ENCODE peak calls at places on chromosomes 1 and 21, in five cellular contexts. L is fibroblast of villous mesenchyme, R is heart right ventricle, J is gastrocnemius medialis, W is B cell. K is an unnamed sample.

GRCh38 chr1:24526940-24527542 is 24.4 kb downstream of the RCAN3 start:
- DNase-seq in L (no peak), R (no peak), J (no peak), W (no peak), K (no peak)

GRCh38 chr1:214422137-214422671 is 129.2 kb downstream of the PTPN14 start:
- DNase-seq in L (peak), R (no peak), J (peak), W (no peak), K (no peak)

GRCh38 chr1:200893411-200893901 is 1.2 kb upstream of the INAVA start:
- DNase-seq in L (no peak), R (no peak), J (no peak), W (no peak), K (no peak)

GRCh38 chr1:160407819-160408801 is 7.7 kb downstream of the VANGL2 start:
- DNase-seq in L (no peak), R (no peak), J (no peak), W (no peak), K (no peak)

GRCh38 chr1:56099766-56100165 is 479.6 kb downstream of the PLPP3 start:
- DNase-seq in L (no peak), R (no peak), J (no peak), W (no peak), K (no peak)

GRCh38 chr1:188782220-188782841 is 1695.3 kb downstream of the BRINP3 start:
- DNase-seq in L (peak), R (no peak), J (no peak), W (no peak), K (peak)

GRCh38 chr21:38277501-38278111 is 20.8 kb downstream of the KCNJ15 start:
- DNase-seq in L (peak), R (no peak), J (no peak), W (no peak), K (no peak)

GRCh38 chr1:244210884-244211558 is 159.9 kb downstream of the ZBTB18 start:
- DNase-seq in L (no peak), R (no peak), J (peak), W (no peak), K (no peak)

GRCh38 chr1:228647523-228648444 is 87.5 kb upstream of the RHOU start:
- DNase-seq in L (peak), R (no peak), J (no peak), W (no peak), K (no peak)

GRCh38 chr1:22711071-22711470 is 432 bp downstream of the EPHB2 start:
- DNase-seq in L (no peak), R (no peak), J (no peak), W (no peak), K (peak)

GRCh38 chr1:56856186-56856585 is 1.6 kb downstream of the C8A start:
- DNase-seq in L (no peak), R (no peak), J (no peak), W (no peak), K (no peak)

GRCh38 chr1:153922076-153922837 is 515 bp downstream of the GATAD2B start:
- DNase-seq in L (no peak), R (peak), J (no peak), W (peak), K (no peak)

GRCh38 chr1:6495540-6496359 is 4.3 kb upstream of the PLEKHG5 start:
- DNase-seq in L (no peak), R (no peak), J (no peak), W (no peak), K (no peak)

GRCh38 chr1:109570414-109570813 is 22.0 kb downstream of the GNAI3 start:
- DNase-seq in L (peak), R (no peak), J (no peak), W (no peak), K (no peak)

GRCh38 chr21:38804617-38805281 is 980 bp upstream of the ETS2 start:
- DNase-seq in L (peak), R (peak), J (peak), W (no peak), K (peak)

GRCh38 chr21:41876928-41877652 is 2.1 kb downstream of the PRDM15 start:
- DNase-seq in L (no peak), R (no peak), J (no peak), W (no peak), K (no peak)
- TF ChIP-seq CTCF in L (no peak), R (no peak), J (no peak), W (no peak), K (peak)

GRCh38 chr1:237045278-237046016 is 3.5 kb downstream of the RYR2 start:
- DNase-seq in L (no peak), R (no peak), J (no peak), W (no peak), K (no peak)
- TF ChIP-seq CTCF in L (no peak), R (no peak), J (no peak), W (no peak), K (no peak)

GRCh38 chr1:112803906-112804762 is 89.0 kb upstream of the PPM1J start:
- DNase-seq in L (peak), R (peak), J (peak), W (peak), K (peak)
- TF ChIP-seq CTCF in L (peak), R (peak), J (peak), W (peak), K (peak)

GRCh38 chr1:11478571-11479374 is at the start of gene DISP3:
- DNase-seq in L (peak), R (peak), J (no peak), W (peak), K (peak)
- TF ChIP-seq CTCF in L (peak), R (peak), J (peak), W (peak), K (peak)

GRCh38 chr1:31802190-31803150 is 13.4 kb downstream of the SPOCD1 start:
- DNase-seq in L (peak), R (no peak), J (no peak), W (no peak), K (no peak)
- TF ChIP-seq CTCF in L (no peak), R (no peak), J (no peak), W (no peak), K (no peak)

GRCh38 chr1:182845379-182845778 is 6.2 kb downstream of the DHX9 start:
- DNase-seq in L (no peak), R (no peak), J (no peak), W (no peak), K (no peak)

GRCh38 chr1:182835811-182836210 is 3.3 kb upstream of the DHX9 start:
- DNase-seq in L (no peak), R (no peak), J (no peak), W (no peak), K (no peak)

GRCh38 chr1:182842265-182842664 is 3.1 kb downstream of the DHX9 start:
- DNase-seq in L (peak), R (no peak), J (no peak), W (no peak), K (no peak)

GRCh38 chr1:182841368-182841988 is 2.3 kb downstream of the DHX9 start:
- DNase-seq in L (peak), R (no peak), J (no peak), W (no peak), K (peak)

DNA sequence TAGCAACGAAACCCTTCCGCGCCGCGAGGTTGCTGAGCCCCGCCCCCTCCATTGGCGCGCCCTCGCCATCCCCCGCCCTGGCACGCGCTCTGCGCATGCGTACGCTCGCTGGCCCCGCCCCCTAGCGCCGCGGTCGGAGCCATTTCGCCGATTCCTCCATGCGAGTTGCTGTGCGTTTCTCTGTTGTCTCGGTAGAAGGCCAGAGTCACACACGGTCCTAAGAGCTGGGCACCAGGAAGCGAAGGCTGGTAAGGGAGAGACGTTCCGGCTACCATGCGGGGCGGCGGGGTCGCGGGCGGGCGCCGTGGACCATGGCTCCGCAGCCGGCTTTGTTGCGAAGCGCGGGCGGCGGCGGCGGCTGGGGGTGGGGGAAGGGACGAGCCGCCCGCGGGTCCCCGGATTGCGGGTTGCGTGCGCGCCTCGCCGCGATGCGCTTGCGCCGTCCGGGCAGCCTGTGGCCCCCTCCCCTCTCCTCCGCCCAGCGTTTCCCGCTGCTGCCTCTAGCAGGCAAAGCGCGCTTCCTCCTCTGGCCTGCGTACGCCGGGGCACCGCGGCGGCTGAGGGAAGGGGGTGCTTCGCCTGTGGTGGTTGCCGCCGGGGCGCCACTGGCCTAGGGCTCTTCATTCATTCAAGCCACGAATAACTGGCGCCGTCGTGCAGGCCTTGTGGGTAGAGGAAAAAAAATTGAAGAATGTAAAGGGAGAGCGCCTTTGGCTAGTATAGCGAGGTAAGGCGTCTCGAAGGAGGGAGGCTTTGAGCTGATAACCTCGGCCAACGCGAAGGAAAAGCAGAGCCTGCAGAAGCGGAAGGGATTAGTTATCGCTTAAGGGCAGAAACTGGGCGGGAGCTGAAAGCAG is at the start of gene DHX9:
- DNase-seq in L (peak), R (peak), J (peak), W (peak), K (peak)
- TF ChIP-seq CTCF in L (no peak), R (no peak), J (no peak), W (peak), K (no peak)

GRCh38 chr1:241408170-241408569 is 51.2 kb upstream of the RGS7 start:
- DNase-seq in L (peak), R (no peak), J (no peak), W (no peak), K (no peak)
- TF ChIP-seq CTCF in L (peak), R (no peak), J (no peak), W (no peak), K (no peak)